ENCODE peak calls at places on chromosomes 3 and 15, in nine cellular contexts. R is NCI-H510A; D is breast epithelium; Z is kidney tubule cell; G is activated gamma-delta T cell treated with Interleukin-2 at 50 U/mL for 16 hours; Y is naive thymus-derived CD8-positive, alpha-beta T cell; S is GM04503; U is stimulated activated CD4-positive, alpha-beta T cell treated with anti-CD3 and anti-CD28 coated beads, TNF-alpha, amount 100 ng/mL, for 1 hour; V is CD8-positive, alpha-beta memory T cell. I is an unnamed sample.

GRCh38 chr15:67884514-67885225 is 44.8 kb upstream of the RNU6-1 start:
- DNase-seq in Z (peak; percentile 59), G (peak; percentile 25), S (no peak), R (peak; percentile 28), V (peak; percentile 6), D (peak; percentile 81), Y (peak; percentile 50), U (peak; percentile 19), I (no peak)

GRCh38 chr3:129001101-129001816 is at the start of gene EFCC1:
- DNase-seq in V (no peak), S (no peak), D (peak; percentile 76), G (no peak), Y (no peak), U (no peak), Z (no peak), R (peak; percentile 36), I (no peak)

GRCh38 chr3:48276856-48277641 is 36.1 kb downstream of the ZNF589 start:
- DNase-seq in Z (no peak), G (no peak), D (no peak), U (no peak), V (no peak), R (no peak), Y (no peak), S (no peak), I (no peak)

GRCh38 chr3:111882799-111883198 is 23.7 kb downstream of the PHLDB2 start:
- DNase-seq in G (no peak), S (no peak), Z (no peak), D (no peak), V (no peak), R (no peak), Y (no peak), U (no peak), I (no peak)

GRCh38 chr3:90184861-90185260 is 1077.4 kb downstream of the EPHA3 start:
- DNase-seq in Z (peak; percentile 73), R (no peak), S (no peak), U (no peak), Y (no peak), G (no peak), D (no peak), V (no peak), I (no peak)

GRCh38 chr3:109081746-109082510 is 36.0 kb downstream of the MORC1 start:
- DNase-seq in G (no peak), D (no peak), U (no peak), S (no peak), Z (peak; percentile 93), R (no peak), V (no peak), Y (no peak), I (peak; percentile 24)

GRCh38 chr3:72401005-72401404 is 447.2 kb downstream of the SHQ1 start:
- DNase-seq in S (no peak), Y (no peak), D (no peak), V (no peak), R (no peak), G (no peak), Z (peak; percentile 51), U (no peak), I (no peak)

GRCh38 chr3:39361252-39361927 is 21.8 kb upstream of the SLC25A38 start:
- DNase-seq in Z (no peak), D (no peak), S (no peak), Y (no peak), U (no peak), G (peak; percentile 33), R (no peak), V (peak; percentile 30), I (no peak)

GRCh38 chr3:43998841-43999805 is 242.6 kb upstream of the TOPAZ1 start:
- DNase-seq in Z (peak; percentile 80), Y (no peak), D (no peak), G (no peak), S (no peak), U (no peak), V (no peak), R (peak; percentile 77), I (peak; percentile 13)

GRCh38 chr15:44804303-44805046 is 68.1 kb downstream of the TRIM69 start:
- DNase-seq in D (no peak), Y (no peak), R (no peak), V (no peak), S (no peak), U (no peak), Z (no peak), G (no peak), I (no peak)

GRCh38 chr3:120393761-120394160 is 44.6 kb upstream of the LRRC58 start:
- DNase-seq in V (no peak), R (no peak), G (no peak), Y (no peak), U (no peak), S (no peak), D (no peak), Z (no peak), I (no peak)

GRCh38 chr3:57729339-57730039 is 26.6 kb upstream of the SLMAP start:
- DNase-seq in D (no peak), U (no peak), Y (no peak), R (no peak), V (no peak), S (peak; percentile 36), Z (no peak), G (no peak), I (no peak)

GRCh38 chr3:14391033-14391432 is 11.4 kb upstream of the SLC6A6 start:
- DNase-seq in S (no peak), Z (peak; percentile 50), D (no peak), G (no peak), U (no peak), V (no peak), Y (no peak), R (peak; percentile 22), I (no peak)

GRCh38 chr3:118909751-118910150 is 124.9 kb downstream of the IGSF11 start:
- DNase-seq in Y (no peak), G (no peak), U (no peak), V (no peak), S (no peak), D (no peak), Z (peak; percentile 40), R (no peak), I (no peak)

GRCh38 chr3:184145120-184145524 is 10.0 kb downstream of the EIF2B5 start:
- DNase-seq in V (no peak), G (peak; percentile 19), S (no peak), R (peak; percentile 38), Y (no peak), U (no peak), Z (peak; percentile 89), D (peak; percentile 76), I (no peak)

GRCh38 chr15:89175617-89176191 is 45.7 kb downstream of the RLBP1 start:
- DNase-seq in G (no peak), S (no peak), Z (no peak), U (no peak), D (no peak), R (no peak), V (no peak), Y (no peak), I (no peak)

GRCh38 chr3:71545330-71545729 is 38.2 kb downstream of the FOXP1 start:
- DNase-seq in R (no peak), V (no peak), D (no peak), U (no peak), Z (no peak), Y (no peak), G (no peak), S (no peak), I (no peak)